ENCODE peak calls at places on chromosomes 7 and 10, in eight cellular contexts. One of them, this sample, is unnamed.
A peak's percentile ranks its signal among the peaks of the same experiment; 100 is the strongest.

GRCh38 chr7:64098-64521 is 128.3 kb upstream of the FAM20C start:
- DNase-seq in adrenal gland: peak; percentile 73
- DNase-seq in progenitor cell of endocrine pancreas: no peak
- DNase-seq in astrocyte of the spinal cord: peak; percentile 73
- DNase-seq in foreskin fibroblast: peak; percentile 75
- DNase-seq in WERI-Rb-1: peak; percentile 83
- DNase-seq in brain microvascular endothelial cell: peak; percentile 70
- DNase-seq in omental fat pad: no peak
- DNase-seq in this sample: peak; percentile 70

GRCh38 chr7:81256991-81257390 is 338.1 kb upstream of the SEMA3C start:
- DNase-seq in adrenal gland: no peak
- DNase-seq in omental fat pad: no peak
- DNase-seq in astrocyte of the spinal cord: no peak
- DNase-seq in foreskin fibroblast: no peak
- DNase-seq in WERI-Rb-1: no peak
- DNase-seq in brain microvascular endothelial cell: no peak
- DNase-seq in progenitor cell of endocrine pancreas: no peak
- DNase-seq in this sample: peak; percentile 26

GRCh38 chr10:70053896-70054641 is 1.4 kb downstream of the MACROH2A2 start:
- DNase-seq in adrenal gland: no peak
- DNase-seq in WERI-Rb-1: peak; percentile 34
- DNase-seq in foreskin fibroblast: no peak
- DNase-seq in omental fat pad: no peak
- DNase-seq in astrocyte of the spinal cord: no peak
- DNase-seq in progenitor cell of endocrine pancreas: peak; percentile 57
- DNase-seq in brain microvascular endothelial cell: no peak
- DNase-seq in this sample: peak; percentile 64

GRCh38 chr7:29573594-29573993 is 10.0 kb downstream of the PRR15 start:
- DNase-seq in WERI-Rb-1: no peak
- DNase-seq in astrocyte of the spinal cord: no peak
- DNase-seq in foreskin fibroblast: no peak
- DNase-seq in adrenal gland: no peak
- DNase-seq in progenitor cell of endocrine pancreas: no peak
- DNase-seq in omental fat pad: no peak
- DNase-seq in brain microvascular endothelial cell: no peak
- DNase-seq in this sample: no peak

GRCh38 chr7:21547511-21547910 is 4.7 kb downstream of the DNAH11 start:
- DNase-seq in progenitor cell of endocrine pancreas: no peak
- DNase-seq in foreskin fibroblast: peak; percentile 7
- DNase-seq in brain microvascular endothelial cell: no peak
- DNase-seq in adrenal gland: no peak
- DNase-seq in astrocyte of the spinal cord: no peak
- DNase-seq in WERI-Rb-1: no peak
- DNase-seq in omental fat pad: no peak
- DNase-seq in this sample: no peak

GRCh38 chr10:113004219-113004618 is 54.2 kb downstream of the TCF7L2 start:
- DNase-seq in progenitor cell of endocrine pancreas: no peak
- DNase-seq in brain microvascular endothelial cell: no peak
- DNase-seq in foreskin fibroblast: no peak
- DNase-seq in adrenal gland: no peak
- DNase-seq in astrocyte of the spinal cord: no peak
- DNase-seq in WERI-Rb-1: no peak
- DNase-seq in omental fat pad: no peak
- DNase-seq in this sample: no peak

GRCh38 chr7:44912775-44913347 is 27.5 kb upstream of the PURB start:
- DNase-seq in WERI-Rb-1: no peak
- DNase-seq in omental fat pad: no peak
- DNase-seq in brain microvascular endothelial cell: no peak
- DNase-seq in adrenal gland: no peak
- DNase-seq in progenitor cell of endocrine pancreas: no peak
- DNase-seq in foreskin fibroblast: no peak
- DNase-seq in astrocyte of the spinal cord: no peak
- DNase-seq in this sample: no peak

GRCh38 chr7:29565982-29566746 is 2.5 kb downstream of the PRR15 start:
- DNase-seq in progenitor cell of endocrine pancreas: no peak
- DNase-seq in astrocyte of the spinal cord: no peak
- DNase-seq in brain microvascular endothelial cell: no peak
- DNase-seq in WERI-Rb-1: no peak
- DNase-seq in omental fat pad: no peak
- DNase-seq in adrenal gland: no peak
- DNase-seq in foreskin fibroblast: no peak
- DNase-seq in this sample: peak; percentile 33

GRCh38 chr7:130232209-130232608 is 24.5 kb downstream of the SSMEM1 start:
- DNase-seq in omental fat pad: no peak
- DNase-seq in progenitor cell of endocrine pancreas: no peak
- DNase-seq in astrocyte of the spinal cord: no peak
- DNase-seq in brain microvascular endothelial cell: no peak
- DNase-seq in foreskin fibroblast: no peak
- DNase-seq in adrenal gland: no peak
- DNase-seq in WERI-Rb-1: no peak
- DNase-seq in this sample: no peak

GRCh38 chr7:130226333-130226732 is 18.7 kb downstream of the SSMEM1 start:
- DNase-seq in adrenal gland: no peak
- DNase-seq in WERI-Rb-1: no peak
- DNase-seq in astrocyte of the spinal cord: no peak
- DNase-seq in foreskin fibroblast: no peak
- DNase-seq in brain microvascular endothelial cell: no peak
- DNase-seq in progenitor cell of endocrine pancreas: no peak
- DNase-seq in omental fat pad: no peak
- DNase-seq in this sample: no peak

GRCh38 chr7:130231792-130232191 is 24.1 kb downstream of the SSMEM1 start:
- DNase-seq in WERI-Rb-1: no peak
- DNase-seq in brain microvascular endothelial cell: no peak
- DNase-seq in foreskin fibroblast: no peak
- DNase-seq in adrenal gland: peak; percentile 22
- DNase-seq in progenitor cell of endocrine pancreas: no peak
- DNase-seq in omental fat pad: no peak
- DNase-seq in astrocyte of the spinal cord: no peak
- DNase-seq in this sample: no peak

GRCh38 chr7:130227883-130228575 is 20.4 kb downstream of the SSMEM1 start:
- DNase-seq in foreskin fibroblast: no peak
- DNase-seq in astrocyte of the spinal cord: no peak
- DNase-seq in progenitor cell of endocrine pancreas: no peak
- DNase-seq in adrenal gland: no peak
- DNase-seq in WERI-Rb-1: no peak
- DNase-seq in omental fat pad: no peak
- DNase-seq in brain microvascular endothelial cell: no peak
- DNase-seq in this sample: no peak

DNA sequence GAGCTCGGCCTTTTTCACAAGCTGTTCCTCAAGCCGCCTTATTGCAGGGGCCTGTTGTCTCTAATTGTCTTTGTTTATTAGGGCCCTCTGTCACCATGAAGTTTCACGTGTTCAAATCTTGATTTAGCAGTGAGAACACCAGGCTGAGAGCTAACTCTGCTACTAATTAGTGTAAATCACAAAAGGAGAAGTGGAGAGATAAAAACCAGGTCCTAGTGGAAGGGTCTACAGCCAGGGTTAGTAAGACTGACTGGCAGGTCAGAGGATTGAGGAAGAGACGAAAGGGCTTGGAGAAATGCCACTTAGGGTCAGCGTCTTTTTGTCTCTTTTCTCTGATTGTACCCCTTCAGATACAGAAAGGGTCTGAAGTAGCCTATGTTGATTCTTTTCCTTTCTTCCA is 21.2 kb downstream of the SSMEM1 start:
- DNase-seq in progenitor cell of endocrine pancreas: no peak
- DNase-seq in WERI-Rb-1: no peak
- DNase-seq in brain microvascular endothelial cell: no peak
- DNase-seq in adrenal gland: no peak
- DNase-seq in astrocyte of the spinal cord: no peak
- DNase-seq in omental fat pad: no peak
- DNase-seq in foreskin fibroblast: no peak
- DNase-seq in this sample: no peak
- TF ChIP-seq CTCF in progenitor cell of endocrine pancreas: no peak
- TF ChIP-seq CTCF in WERI-Rb-1: no peak
- TF ChIP-seq CTCF in brain microvascular endothelial cell: no peak
- TF ChIP-seq CTCF in adrenal gland: no peak
- TF ChIP-seq CTCF in astrocyte of the spinal cord: no peak
- TF ChIP-seq CTCF in omental fat pad: no peak
- TF ChIP-seq CTCF in foreskin fibroblast: no peak
- TF ChIP-seq CTCF in this sample: no peak

GRCh38 chr7:41835977-41836530 is 133.2 kb upstream of the INHBA start:
- DNase-seq in astrocyte of the spinal cord: peak; percentile 35
- DNase-seq in foreskin fibroblast: no peak
- DNase-seq in WERI-Rb-1: no peak
- DNase-seq in brain microvascular endothelial cell: no peak
- DNase-seq in adrenal gland: no peak
- DNase-seq in omental fat pad: no peak
- DNase-seq in progenitor cell of endocrine pancreas: no peak
- DNase-seq in this sample: no peak

GRCh38 chr7:41830271-41830670 is 127.4 kb upstream of the INHBA start:
- DNase-seq in WERI-Rb-1: no peak
- DNase-seq in adrenal gland: no peak
- DNase-seq in brain microvascular endothelial cell: no peak
- DNase-seq in astrocyte of the spinal cord: no peak
- DNase-seq in omental fat pad: no peak
- DNase-seq in foreskin fibroblast: no peak
- DNase-seq in progenitor cell of endocrine pancreas: no peak
- DNase-seq in this sample: no peak

GRCh38 chr7:41832936-41833335 is 130.0 kb upstream of the INHBA start:
- DNase-seq in omental fat pad: no peak
- DNase-seq in foreskin fibroblast: no peak
- DNase-seq in astrocyte of the spinal cord: peak; percentile 55
- DNase-seq in adrenal gland: no peak
- DNase-seq in WERI-Rb-1: no peak
- DNase-seq in brain microvascular endothelial cell: no peak
- DNase-seq in progenitor cell of endocrine pancreas: no peak
- DNase-seq in this sample: no peak

DNA sequence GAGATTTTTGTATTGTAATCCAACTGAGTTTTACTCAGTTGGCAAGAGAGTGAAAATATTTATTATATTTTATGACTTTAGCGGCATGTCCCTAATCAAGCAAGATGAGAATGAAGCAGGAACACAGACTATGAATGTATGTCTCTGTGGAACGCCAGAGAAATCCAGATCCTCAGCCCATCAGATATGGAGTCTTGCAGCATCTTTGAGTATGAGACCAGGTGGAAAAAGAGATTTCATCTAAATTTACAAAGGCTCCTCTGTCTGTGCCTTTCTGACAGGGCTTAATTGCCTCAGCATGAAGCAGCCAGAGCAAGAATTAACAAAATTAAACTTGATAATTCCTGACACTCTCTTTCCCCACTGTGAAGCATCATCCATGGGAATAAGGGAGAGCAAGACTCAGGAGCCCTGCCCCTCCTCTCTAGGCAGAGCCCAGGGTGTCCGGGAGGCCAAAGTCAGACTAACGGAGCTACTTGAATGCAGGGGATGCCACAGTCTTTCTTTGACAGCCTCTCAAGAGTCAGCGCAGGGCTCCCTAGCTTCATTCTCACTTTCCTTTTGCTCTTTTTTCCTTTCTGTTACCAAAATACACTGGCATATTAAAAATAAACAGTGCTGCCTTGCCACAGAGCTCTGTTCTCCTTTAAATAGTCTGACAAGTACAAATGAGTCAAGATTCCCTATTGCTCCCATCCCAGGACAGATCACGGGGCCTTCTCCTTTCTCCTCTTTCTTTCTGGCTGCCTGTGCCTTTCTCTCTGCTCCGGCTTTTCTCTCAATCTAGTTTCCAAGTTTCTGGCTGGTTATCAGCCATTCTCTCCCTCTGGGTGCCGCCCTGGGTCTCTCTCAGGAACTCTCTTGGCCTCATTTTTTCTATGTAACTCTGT is 132.2 kb upstream of the INHBA start:
- DNase-seq in omental fat pad: no peak
- DNase-seq in adrenal gland: no peak
- DNase-seq in astrocyte of the spinal cord: peak; percentile 14
- DNase-seq in WERI-Rb-1: no peak
- DNase-seq in brain microvascular endothelial cell: peak; percentile 22
- DNase-seq in progenitor cell of endocrine pancreas: no peak
- DNase-seq in foreskin fibroblast: peak; percentile 19
- DNase-seq in this sample: no peak
- TF ChIP-seq CTCF in omental fat pad: no peak
- TF ChIP-seq CTCF in adrenal gland: no peak
- TF ChIP-seq CTCF in astrocyte of the spinal cord: no peak
- TF ChIP-seq CTCF in WERI-Rb-1: no peak
- TF ChIP-seq CTCF in brain microvascular endothelial cell: no peak
- TF ChIP-seq CTCF in progenitor cell of endocrine pancreas: no peak
- TF ChIP-seq CTCF in foreskin fibroblast: no peak
- TF ChIP-seq CTCF in this sample: no peak

DNA sequence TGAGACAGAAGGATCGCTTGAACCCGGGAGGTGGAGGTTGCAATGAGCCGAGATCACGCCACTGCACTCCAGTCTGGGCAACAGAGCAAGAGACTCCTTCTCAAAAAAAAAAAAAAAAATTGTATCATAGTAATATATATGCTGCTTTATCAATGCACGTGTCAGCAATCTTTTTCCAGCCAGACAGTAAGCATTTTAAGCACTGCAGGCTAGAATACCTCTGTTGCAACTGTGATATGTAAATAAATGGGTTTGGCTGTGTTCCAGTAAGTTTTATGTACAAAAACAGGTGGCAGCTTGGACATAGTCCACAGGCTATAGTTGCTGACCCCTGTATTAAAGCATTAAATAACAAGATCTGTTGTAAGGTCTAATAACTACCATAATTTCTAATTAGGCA is 161.6 kb downstream of the ELMO1 start:
- DNase-seq in progenitor cell of endocrine pancreas: no peak
- DNase-seq in foreskin fibroblast: no peak
- DNase-seq in omental fat pad: no peak
- DNase-seq in adrenal gland: no peak
- DNase-seq in brain microvascular endothelial cell: no peak
- DNase-seq in WERI-Rb-1: no peak
- DNase-seq in astrocyte of the spinal cord: no peak
- DNase-seq in this sample: no peak
- TF ChIP-seq CTCF in progenitor cell of endocrine pancreas: no peak
- TF ChIP-seq CTCF in foreskin fibroblast: no peak
- TF ChIP-seq CTCF in omental fat pad: no peak
- TF ChIP-seq CTCF in adrenal gland: no peak
- TF ChIP-seq CTCF in brain microvascular endothelial cell: no peak
- TF ChIP-seq CTCF in WERI-Rb-1: no peak
- TF ChIP-seq CTCF in astrocyte of the spinal cord: no peak
- TF ChIP-seq CTCF in this sample: no peak

GRCh38 chr7:98293265-98293664 is 11.8 kb downstream of the BRI3 start:
- DNase-seq in adrenal gland: peak; percentile 33
- DNase-seq in astrocyte of the spinal cord: no peak
- DNase-seq in brain microvascular endothelial cell: no peak
- DNase-seq in WERI-Rb-1: no peak
- DNase-seq in foreskin fibroblast: no peak
- DNase-seq in omental fat pad: no peak
- DNase-seq in progenitor cell of endocrine pancreas: no peak
- DNase-seq in this sample: no peak

GRCh38 chr7:98294326-98294725 is 12.8 kb downstream of the BRI3 start:
- DNase-seq in omental fat pad: no peak
- DNase-seq in progenitor cell of endocrine pancreas: no peak
- DNase-seq in astrocyte of the spinal cord: no peak
- DNase-seq in brain microvascular endothelial cell: no peak
- DNase-seq in WERI-Rb-1: no peak
- DNase-seq in adrenal gland: peak; percentile 37
- DNase-seq in foreskin fibroblast: no peak
- DNase-seq in this sample: no peak

GRCh38 chr7:98293746-98294145 is 12.3 kb downstream of the BRI3 start:
- DNase-seq in foreskin fibroblast: no peak
- DNase-seq in progenitor cell of endocrine pancreas: no peak
- DNase-seq in brain microvascular endothelial cell: no peak
- DNase-seq in WERI-Rb-1: no peak
- DNase-seq in adrenal gland: no peak
- DNase-seq in astrocyte of the spinal cord: no peak
- DNase-seq in omental fat pad: no peak
- DNase-seq in this sample: no peak

GRCh38 chr7:98289333-98289875 is 7.9 kb downstream of the BRI3 start:
- DNase-seq in brain microvascular endothelial cell: no peak
- DNase-seq in progenitor cell of endocrine pancreas: no peak
- DNase-seq in foreskin fibroblast: no peak
- DNase-seq in adrenal gland: no peak
- DNase-seq in WERI-Rb-1: no peak
- DNase-seq in astrocyte of the spinal cord: no peak
- DNase-seq in omental fat pad: no peak
- DNase-seq in this sample: no peak

GRCh38 chr7:98291717-98292116 is 10.2 kb downstream of the BRI3 start:
- DNase-seq in astrocyte of the spinal cord: no peak
- DNase-seq in foreskin fibroblast: no peak
- DNase-seq in progenitor cell of endocrine pancreas: no peak
- DNase-seq in WERI-Rb-1: no peak
- DNase-seq in adrenal gland: no peak
- DNase-seq in brain microvascular endothelial cell: no peak
- DNase-seq in omental fat pad: no peak
- DNase-seq in this sample: no peak
- TF ChIP-seq CTCF in astrocyte of the spinal cord: peak; percentile 26
- TF ChIP-seq CTCF in foreskin fibroblast: peak; percentile 19
- TF ChIP-seq CTCF in progenitor cell of endocrine pancreas: peak; percentile 26
- TF ChIP-seq CTCF in WERI-Rb-1: peak; percentile 23
- TF ChIP-seq CTCF in adrenal gland: peak; percentile 27
- TF ChIP-seq CTCF in brain microvascular endothelial cell: peak; percentile 39
- TF ChIP-seq CTCF in omental fat pad: no peak
- TF ChIP-seq CTCF in this sample: no peak